ENCODE peak calls at places on chromosomes 13 and 19, in six cellular contexts. Y, A, Z, U, G and V are unnamed samples.

GRCh38 chr19:33785795-33786194 is 10.9 kb upstream of the KCTD15 start:
- DNase-seq in Y (no peak), A (no peak), Z (no peak), U (no peak), G (no peak), V (no peak)

GRCh38 chr13:64428196-64428595 is 2801.9 kb downstream of the PCDH9 start:
- DNase-seq in Y (no peak), A (no peak), Z (no peak), U (no peak), G (no peak), V (no peak)

GRCh38 chr19:38015216-38015615 is 108.2 kb downstream of the SIPA1L3 start:
- DNase-seq in Y (no peak), A (no peak), Z (no peak), U (no peak), G (no peak), V (no peak)

GRCh38 chr13:47420568-47420967 is 523.7 kb upstream of the HTR2A start:
- DNase-seq in Y (no peak), A (no peak), Z (no peak), U (no peak), G (no peak), V (no peak)

GRCh38 chr19:38149597-38149996 is 74.4 kb downstream of the DPF1 start:
- DNase-seq in Y (no peak), A (no peak), Z (no peak), U (no peak), G (no peak), V (no peak)

GRCh38 chr19:45515807-45516401 is 8.6 kb downstream of the VASP start:
- DNase-seq in Y (no peak), A (no peak), Z (no peak), U (no peak), G (no peak), V (no peak)

GRCh38 chr19:39144487-39145071 is 19.0 kb downstream of the PAK4 start:
- DNase-seq in Y (no peak), A (no peak), Z (no peak), U (peak; percentile 63), G (no peak), V (no peak)

GRCh38 chr13:74243637-74244526 is 109.7 kb upstream of the KLF12 start:
- DNase-seq in Y (no peak), A (no peak), Z (no peak), U (no peak), G (peak; percentile 11), V (no peak)

GRCh38 chr19:2722541-2723344 is 1.6 kb upstream of the DIRAS1 start:
- DNase-seq in Y (peak; percentile 52), A (no peak), Z (no peak), U (peak; percentile 56), G (no peak), V (no peak)

GRCh38 chr13:73865027-73865426 is 269.2 kb downstream of the KLF12 start:
- DNase-seq in Y (no peak), A (no peak), Z (no peak), U (no peak), G (no peak), V (no peak)

GRCh38 chr13:62119739-62120700 is 704.4 kb upstream of the PCDH20 start:
- DNase-seq in Y (no peak), A (no peak), Z (peak; percentile 32), U (no peak), G (no peak), V (no peak)

GRCh38 chr13:94673841-94674240 is 38.5 kb downstream of the SOX21 start:
- DNase-seq in Y (no peak), A (no peak), Z (no peak), U (no peak), G (no peak), V (no peak)

GRCh38 chr13:21164631-21165030 is 11.7 kb downstream of the SKA3 start:
- DNase-seq in Y (no peak), A (no peak), Z (no peak), U (no peak), G (no peak), V (no peak)

GRCh38 chr19:39996218-39996810 is 546 bp upstream of the ZNF546 start:
- DNase-seq in Y (peak; percentile 5), A (peak; percentile 23), Z (no peak), U (peak; percentile 36), G (peak; percentile 65), V (no peak)

GRCh38 chr19:33804021-33804799 is 7.5 kb downstream of the KCTD15 start:
- DNase-seq in Y (no peak), A (no peak), Z (no peak), U (no peak), G (no peak), V (no peak)

GRCh38 chr19:40433391-40434216 is 7.8 kb upstream of the SERTAD1 start:
- DNase-seq in Y (peak; percentile 85), A (peak; percentile 22), Z (peak; percentile 87), U (peak; percentile 90), G (peak; percentile 43), V (peak; percentile 86)

GRCh38 chr19:54017266-54017665 is 25.8 kb downstream of the CACNG6 start:
- DNase-seq in Y (no peak), A (no peak), Z (no peak), U (no peak), G (no peak), V (no peak)

GRCh38 chr13:74246398-74246975 is 112.3 kb upstream of the KLF12 start:
- DNase-seq in Y (no peak), A (no peak), Z (no peak), U (no peak), G (peak; percentile 33), V (no peak)

GRCh38 chr13:51920786-51921185 is 59.0 kb downstream of the CCDC70 start:
- DNase-seq in Y (no peak), A (no peak), Z (no peak), U (no peak), G (no peak), V (no peak)

GRCh38 chr13:110923777-110924638 is 9.1 kb upstream of the ANKRD10 start:
- DNase-seq in Y (no peak), A (no peak), Z (peak; percentile 1), U (no peak), G (no peak), V (no peak)

GRCh38 chr13:79353698-79354097 is 52.4 kb downstream of the RBM26 start:
- DNase-seq in Y (no peak), A (no peak), Z (no peak), U (no peak), G (no peak), V (no peak)

GRCh38 chr19:32465176-32465575 is 59.6 kb downstream of the DPY19L3 start:
- DNase-seq in Y (no peak), A (no peak), Z (no peak), U (no peak), G (no peak), V (no peak)

GRCh38 chr19:32460476-32460875 is 54.9 kb downstream of the DPY19L3 start:
- DNase-seq in Y (no peak), A (no peak), Z (no peak), U (no peak), G (no peak), V (no peak)

GRCh38 chr19:32469796-32470195 is 64.2 kb downstream of the DPY19L3 start:
- DNase-seq in Y (no peak), A (no peak), Z (no peak), U (no peak), G (no peak), V (no peak)

GRCh38 chr19:32459199-32459865 is 53.8 kb downstream of the DPY19L3 start:
- DNase-seq in Y (no peak), A (no peak), Z (no peak), U (no peak), G (no peak), V (no peak)

DNA sequence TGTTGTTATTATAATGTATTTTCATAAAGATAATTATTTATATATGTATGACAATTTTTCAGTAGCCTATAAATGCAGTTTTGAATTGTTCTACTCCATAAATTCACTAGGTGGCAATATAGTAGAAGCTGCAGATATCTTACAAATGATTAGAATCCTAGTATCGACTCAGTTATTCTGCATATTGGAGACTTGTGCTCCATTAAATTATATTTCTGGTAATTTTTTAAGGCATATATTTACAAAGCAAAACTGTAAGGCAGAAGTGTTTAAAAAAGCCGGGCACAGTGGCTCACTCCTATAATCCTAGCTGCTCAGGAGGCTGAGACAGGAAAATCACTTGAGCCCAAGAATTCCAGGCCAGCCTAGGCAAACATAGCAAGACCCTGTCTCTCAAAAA is 58.7 kb downstream of the DPY19L3 start:
- DNase-seq in Y (no peak), A (no peak), Z (no peak), U (no peak), G (no peak), V (no peak)
- TF ChIP-seq CTCF in Y (peak; percentile 28), A (peak; percentile 48), Z (no peak), U (peak; percentile 47), G (no peak), V (peak; percentile 65)

GRCh38 chr19:7440188-7440975 is 48.5 kb downstream of the PEX11G start:
- DNase-seq in Y (no peak), A (no peak), Z (no peak), U (no peak), G (no peak), V (no peak)

GRCh38 chr19:7434391-7434790 is 54.4 kb downstream of the PEX11G start:
- DNase-seq in Y (no peak), A (no peak), Z (no peak), U (no peak), G (no peak), V (no peak)

GRCh38 chr19:7435602-7436001 is 53.2 kb downstream of the PEX11G start:
- DNase-seq in Y (no peak), A (no peak), Z (no peak), U (no peak), G (no peak), V (no peak)
- TF ChIP-seq CTCF in Y (no peak), A (no peak), Z (no peak), U (no peak), G (no peak), V (no peak)

GRCh38 chr19:31562916-31563626 is 213.8 kb upstream of the TSHZ3 start:
- DNase-seq in Y (no peak), A (no peak), Z (no peak), U (no peak), G (no peak), V (no peak)
- TF ChIP-seq CTCF in Y (no peak), A (no peak), Z (no peak), U (no peak), G (no peak), V (no peak)

GRCh38 chr19:48830965-48831364 is 5.3 kb downstream of the HSD17B14 start:
- DNase-seq in Y (no peak), A (no peak), Z (no peak), U (no peak), G (no peak), V (no peak)

GRCh38 chr19:48830088-48830487 is 6.2 kb downstream of the HSD17B14 start:
- DNase-seq in Y (no peak), A (no peak), Z (no peak), U (no peak), G (no peak), V (no peak)

GRCh38 chr19:48822514-48822913 is 11.7 kb upstream of the BCAT2 start:
- DNase-seq in Y (no peak), A (no peak), Z (no peak), U (no peak), G (no peak), V (no peak)

GRCh38 chr19:48821633-48822032 is 10.8 kb upstream of the BCAT2 start:
- DNase-seq in Y (no peak), A (no peak), Z (no peak), U (no peak), G (no peak), V (no peak)

DNA sequence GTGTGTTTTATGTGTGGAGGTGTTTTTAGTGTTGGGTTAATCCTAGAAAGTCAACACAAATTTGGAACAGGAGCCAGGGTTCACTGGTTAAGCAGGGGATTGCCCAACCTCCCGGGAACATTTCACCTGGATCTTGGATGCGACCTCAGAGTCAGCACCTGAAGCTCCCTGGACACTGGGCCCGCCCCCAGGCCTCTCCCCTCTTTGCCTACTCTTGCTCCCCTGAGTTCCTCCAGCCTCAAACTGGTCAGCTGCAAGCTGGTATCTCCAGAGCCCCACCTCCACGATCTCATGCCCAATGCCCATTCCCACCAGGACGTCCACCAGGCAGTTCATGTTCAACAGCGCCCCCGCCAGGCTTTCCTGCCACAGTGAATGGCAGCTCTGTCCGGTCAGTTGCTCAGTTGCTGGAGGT is 9.7 kb downstream of the HSD17B14 start:
- DNase-seq in Y (no peak), A (no peak), Z (no peak), U (no peak), G (no peak), V (no peak)
- TF ChIP-seq CTCF in Y (no peak), A (no peak), Z (no peak), U (peak; percentile 36), G (no peak), V (peak; percentile 29)